ENCODE peak calls at places on chromosomes 5 and 9, in five cellular contexts. U, B, F, L and O are unnamed samples.

GRCh38 chr5:83895860-83896259 is 175.2 kb upstream of the HAPLN1 start:
- DNase-seq in U (no peak), L (no peak), F (no peak), B (no peak), O (no peak)

GRCh38 chr5:1502046-1502736 is 21.6 kb downstream of the LPCAT1 start:
- DNase-seq in F (no peak), U (peak; percentile 83), L (no peak), B (no peak), O (no peak)

GRCh38 chr9:73093740-73094379 is 57.8 kb upstream of the ANXA1 start:
- DNase-seq in F (no peak), B (no peak), U (no peak), L (no peak), O (no peak)

GRCh38 chr5:69341520-69342161 is 9.0 kb upstream of the CCDC125 start:
- DNase-seq in L (no peak), F (no peak), B (no peak), U (no peak), O (no peak)

GRCh38 chr5:50965621-50966362 is 299.4 kb downstream of the PARP8 start:
- DNase-seq in F (no peak), L (no peak), B (no peak), U (no peak), O (no peak)

GRCh38 chr9:137398561-137399468 is 24.1 kb downstream of the EXD3 start:
- DNase-seq in F (no peak), B (no peak), U (no peak), L (no peak), O (no peak)

GRCh38 chr5:35922468-35922867 is 16.0 kb downstream of the CAPSL start:
- DNase-seq in L (no peak), U (no peak), F (no peak), B (no peak), O (no peak)

GRCh38 chr9:131981116-131981847 is 98.4 kb downstream of the MED27 start:
- DNase-seq in F (no peak), B (no peak), L (no peak), U (no peak), O (no peak)

GRCh38 chr9:131289301-131290038 is at the start of gene PLPP7:
- DNase-seq in L (no peak), B (peak; percentile 53), F (no peak), U (peak; percentile 52), O (no peak)

GRCh38 chr9:102521097-102521755 is 473.9 kb upstream of the CYLC2 start:
- DNase-seq in F (no peak), L (no peak), U (no peak), B (no peak), O (no peak)

GRCh38 chr5:177458912-177459350 is 12.3 kb downstream of the PRR7 start:
- DNase-seq in B (no peak), U (peak; percentile 38), F (no peak), L (no peak), O (no peak)

GRCh38 chr5:73388371-73388684 is 60.2 kb downstream of the FOXD1 start:
- DNase-seq in U (no peak), B (no peak), F (no peak), L (no peak), O (no peak)

GRCh38 chr5:57779383-57780223 is 297.0 kb upstream of the ACTBL2 start:
- DNase-seq in L (peak; percentile 35), B (peak; percentile 49), U (no peak), F (no peak), O (peak; percentile 63)

GRCh38 chr9:77841739-77842386 is 189.7 kb downstream of the GNAQ start:
- DNase-seq in B (no peak), U (no peak), F (peak; percentile 16), L (no peak), O (no peak)

GRCh38 chr5:138754699-138755057 is 1.5 kb downstream of the CTNNA1 start:
- DNase-seq in L (no peak), F (no peak), U (no peak), B (no peak), O (peak; percentile 39)

GRCh38 chr5:123906698-123907295 is 394.8 kb downstream of the CSNK1G3 start:
- DNase-seq in U (no peak), F (no peak), B (no peak), L (no peak), O (no peak)

GRCh38 chr9:19464764-19465570 is 56.2 kb downstream of the ACER2 start:
- DNase-seq in B (peak; percentile 73), U (peak; percentile 83), F (no peak), L (peak; percentile 92), O (peak; percentile 49)

GRCh38 chr5:124057815-124058231 is 545.8 kb downstream of the CSNK1G3 start:
- DNase-seq in L (no peak), F (no peak), B (no peak), U (no peak), O (no peak)

GRCh38 chr9:92616199-92617129 is 53.5 kb downstream of the IPPK start:
- DNase-seq in F (no peak), B (peak; percentile 81), L (no peak), U (no peak), O (no peak)

GRCh38 chr9:81798606-81799005 is 109.3 kb upstream of the TLE1 start:
- DNase-seq in L (no peak), B (no peak), U (no peak), F (no peak), O (no peak)

GRCh38 chr9:119365291-119366027 is 3.8 kb downstream of the BRINP1 start:
- DNase-seq in U (no peak), F (no peak), B (peak; percentile 6), L (peak; percentile 13), O (no peak)

GRCh38 chr5:181056431-181056830 is 16.4 kb downstream of the BTNL9 start:
- DNase-seq in U (no peak), L (no peak), F (no peak), B (no peak), O (no peak)

GRCh38 chr9:111297061-111297824 is 32.8 kb downstream of the OR2K2 start:
- DNase-seq in L (no peak), F (no peak), B (no peak), U (no peak), O (no peak)

GRCh38 chr5:146588331-146588730 is 72.3 kb upstream of the GPR151 start:
- DNase-seq in L (no peak), U (no peak), B (no peak), F (no peak), O (no peak)

GRCh38 chr5:3912790-3913189 is 317.2 kb downstream of the IRX1 start:
- DNase-seq in B (no peak), U (no peak), F (no peak), L (no peak), O (no peak)

GRCh38 chr5:141084487-141084989 is 9.9 kb upstream of the PCDHB2 start:
- DNase-seq in F (no peak), L (peak; percentile 59), B (peak; percentile 72), U (peak; percentile 7), O (no peak)

GRCh38 chr5:14580037-14581034 is 1.3 kb upstream of the OTULINL start:
- DNase-seq in U (no peak), F (no peak), B (no peak), L (no peak), O (no peak)

GRCh38 chr9:86925686-86926085 is 21.6 kb downstream of the GAS1 start:
- DNase-seq in L (no peak), B (no peak), F (no peak), U (no peak), O (no peak)

GRCh38 chr5:78003442-78003841 is 227.3 kb upstream of the TBCA start:
- DNase-seq in L (no peak), B (no peak), U (no peak), F (no peak), O (no peak)

GRCh38 chr5:79990205-79990597 is 861 bp downstream of the MTX3 start:
- DNase-seq in L (no peak), B (no peak), F (peak; percentile 40), U (no peak), O (no peak)

GRCh38 chr5:157051604-157052245 is 7.2 kb downstream of the HAVCR1 start:
- DNase-seq in F (no peak), U (no peak), B (peak; percentile 35), L (no peak), O (no peak)

GRCh38 chr9:75880556-75880955 is 9.9 kb upstream of the PCSK5 start:
- DNase-seq in F (no peak), U (no peak), B (no peak), L (no peak), O (no peak)

GRCh38 chr9:75876999-75877647 is 13.3 kb upstream of the PCSK5 start:
- DNase-seq in B (no peak), F (no peak), L (no peak), U (no peak), O (no peak)

GRCh38 chr9:75873707-75874106 is 16.8 kb upstream of the PCSK5 start:
- DNase-seq in L (no peak), B (no peak), F (no peak), U (no peak), O (no peak)

GRCh38 chr9:75878461-75878860 is 12.0 kb upstream of the PCSK5 start:
- DNase-seq in B (no peak), F (no peak), L (no peak), U (no peak), O (no peak)
- TF ChIP-seq REST in B (no peak), F (no peak), L (no peak), U (no peak), O (no peak)

DNA sequence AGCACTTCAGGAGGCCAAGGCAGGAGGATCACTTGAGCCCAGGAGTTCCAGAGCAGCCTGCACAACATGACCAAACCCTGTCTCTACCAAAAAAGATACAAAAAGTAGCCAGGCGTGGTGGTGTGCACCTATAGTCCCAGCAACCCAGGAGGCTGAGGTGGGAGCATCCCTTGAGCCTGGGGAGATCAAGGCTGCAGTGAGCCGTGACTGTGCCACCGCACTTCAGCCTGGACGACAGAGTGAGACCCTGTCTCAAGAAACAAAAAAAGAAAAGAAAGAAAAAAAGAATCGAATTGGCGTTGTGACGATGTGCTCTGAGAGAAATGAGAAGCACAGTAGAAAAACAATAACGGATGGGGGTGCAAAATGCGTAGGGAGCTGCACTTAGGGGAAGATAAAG is 101.4 kb downstream of the NDFIP1 start:
- DNase-seq in F (no peak), B (no peak), U (no peak), L (no peak), O (no peak)
- TF ChIP-seq POLR2A in F (no peak), B (no peak), U (no peak), L (no peak), O (no peak)

GRCh38 chr9:82829818-82830217 is 233.1 kb downstream of the RASEF start:
- DNase-seq in F (no peak), U (no peak), L (no peak), B (no peak), O (no peak)
- TF ChIP-seq REST in F (no peak), U (no peak), L (no peak), B (no peak), O (no peak)

DNA sequence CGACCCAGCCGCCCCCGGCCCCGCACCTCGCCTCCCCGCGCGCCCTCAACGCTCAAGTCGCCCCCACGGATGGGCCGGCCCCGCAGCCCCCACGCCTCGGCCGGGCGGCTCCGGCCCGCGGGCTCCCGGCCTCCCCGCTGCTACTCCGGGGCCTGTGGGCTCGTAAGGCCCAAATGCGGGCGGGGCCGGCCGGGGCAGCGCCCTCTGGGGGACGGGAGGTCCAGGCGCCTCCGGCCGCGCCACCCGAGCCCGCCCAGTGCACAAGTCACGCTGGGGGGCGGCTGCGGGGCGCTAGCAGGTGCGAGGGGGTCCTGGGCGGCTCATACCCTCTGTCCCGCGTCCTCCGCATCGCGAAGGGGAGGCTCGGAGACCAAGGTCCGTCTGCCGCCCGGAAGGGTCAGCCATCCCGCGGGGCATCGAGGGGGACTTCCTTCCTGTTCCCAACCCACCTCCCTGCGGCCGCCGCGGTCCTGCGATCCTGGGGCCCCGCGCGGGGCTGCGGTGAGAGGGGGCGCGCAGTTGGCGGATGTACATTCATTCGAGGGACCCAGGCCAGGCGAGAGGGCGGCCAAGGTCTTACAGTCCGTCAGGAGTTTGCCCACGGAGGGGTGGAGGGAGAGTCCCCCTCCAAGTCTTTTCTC is at the start of gene CIZ1:
- DNase-seq in B (peak; percentile 43), L (peak; percentile 84), F (no peak), U (peak; percentile 99), O (peak; percentile 49)
- TF ChIP-seq POLR2A in B (peak; percentile 77), L (peak; percentile 59), F (peak; percentile 91), U (no peak), O (peak; percentile 46)